ENCODE peak calls at places on chromosomes 12 and 14, in four cellular contexts. V is GM12878, R is K562, C is HL-60. Y is an unnamed sample.
A peak's percentile ranks its signal among the peaks of the same experiment; 100 is the strongest.

GRCh38 chr12:87127272-87127671 is 871.1 kb upstream of the MGAT4C start:
- DNase-seq in C (no peak), R (no peak), V (no peak), Y (no peak)

GRCh38 chr12:97944576-97944975 is 482.0 kb downstream of the RMST start:
- DNase-seq in C (no peak), V (no peak), R (no peak), Y (no peak)

GRCh38 chr14:73640796-73641195 is 4.0 kb upstream of the DNAL1 start:
- DNase-seq in V (no peak), R (no peak), C (no peak), Y (no peak)

GRCh38 chr12:5073838-5074237 is 30.2 kb downstream of the KCNA5 start:
- DNase-seq in V (no peak), C (no peak), R (no peak), Y (no peak)

GRCh38 chr12:17976202-17976601 is 113.8 kb downstream of the RERGL start:
- DNase-seq in C (no peak), R (no peak), V (no peak), Y (no peak)

GRCh38 chr12:10190558-10191388 is 11.9 kb downstream of the TMEM52B start:
- DNase-seq in C (peak; percentile 76), V (no peak), R (peak; percentile 34), Y (peak; percentile 47)

GRCh38 chr14:105350450-105351244 is 36.1 kb downstream of the PACS2 start:
- DNase-seq in C (no peak), V (no peak), R (no peak), Y (no peak)

GRCh38 chr12:113204806-113205205 is 16.5 kb upstream of the TPCN1 start:
- DNase-seq in C (no peak), V (no peak), R (no peak), Y (no peak)

GRCh38 chr12:57887631-57888406 is 41.3 kb upstream of the CTDSP2 start:
- DNase-seq in R (peak; percentile 39), C (no peak), V (no peak), Y (no peak)

GRCh38 chr12:111769599-111769998 is 2.9 kb downstream of the ALDH2 start:
- DNase-seq in C (no peak), R (no peak), V (no peak), Y (no peak)

GRCh38 chr14:105944632-105945610 is 418.5 kb downstream of the TMEM121 start:
- DNase-seq in R (peak; percentile 66), V (no peak), C (peak; percentile 57), Y (no peak)

GRCh38 chr12:114443607-114444421 is 37.9 kb upstream of the TBX5 start:
- DNase-seq in R (no peak), V (no peak), C (no peak), Y (no peak)

GRCh38 chr14:74491952-74492351 is 1.2 kb downstream of the NPC2 start:
- DNase-seq in R (no peak), V (no peak), C (no peak), Y (no peak)

GRCh38 chr14:54784657-54785056 is 118.0 kb downstream of the GCH1 start:
- DNase-seq in C (no peak), V (no peak), R (no peak), Y (no peak)

GRCh38 chr12:24742378-24742777 is 206.5 kb downstream of the BCAT1 start:
- DNase-seq in C (peak; percentile 71), R (no peak), V (peak; percentile 45), Y (peak; percentile 25)

GRCh38 chr12:7091660-7092228 is 501 bp downstream of the C1R start:
- DNase-seq in V (no peak), C (no peak), R (no peak), Y (peak; percentile 18)
- TF ChIP-seq SPI1 in V (no peak), C (no peak), R (no peak), Y (no peak)

GRCh38 chr12:52691765-52692150 is 11.6 kb upstream of the KRT1 start:
- DNase-seq in C (no peak), R (no peak), V (no peak), Y (no peak)

GRCh38 chr12:52693261-52693660 is 10.1 kb downstream of the KRT77 start:
- DNase-seq in R (no peak), C (no peak), V (no peak), Y (no peak)

GRCh38 chr12:52691076-52691764 is 11.0 kb upstream of the KRT1 start:
- DNase-seq in V (no peak), R (peak; percentile 22), C (no peak), Y (no peak)

GRCh38 chr12:52690351-52691075 is 10.3 kb upstream of the KRT1 start:
- DNase-seq in C (no peak), R (no peak), V (no peak), Y (no peak)

GRCh38 chr12:52692253-52692652 is 11.1 kb downstream of the KRT77 start:
- DNase-seq in V (no peak), R (peak; percentile 49), C (no peak), Y (no peak)
- TF ChIP-seq SPI1 in V (no peak), R (no peak), C (no peak), Y (no peak)

GRCh38 chr12:93913845-93914244 is 234.5 kb upstream of the PLXNC1 start:
- DNase-seq in V (no peak), C (no peak), R (no peak), Y (no peak)
- TF ChIP-seq SPI1 in V (no peak), C (no peak), R (no peak), Y (no peak)

DNA sequence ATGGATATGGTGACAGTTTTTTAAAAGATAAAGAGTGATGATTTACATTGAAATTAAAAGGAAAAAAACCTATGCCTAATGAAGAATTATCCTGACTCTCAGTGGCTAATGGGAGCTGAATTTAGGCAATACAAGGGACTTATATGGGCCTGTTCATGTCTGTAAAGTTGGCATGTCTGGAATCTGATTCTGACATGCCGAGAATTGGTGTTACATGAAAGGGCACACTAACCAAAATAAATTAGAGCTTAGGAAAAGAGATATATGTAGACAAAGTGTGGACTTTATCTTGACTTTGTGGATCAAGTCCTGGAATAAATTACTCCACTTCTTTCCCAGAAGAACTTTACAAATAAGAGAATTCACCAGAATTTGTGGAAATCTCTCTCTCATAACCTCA is 1.1 kb downstream of the TDG start:
- DNase-seq in V (no peak), R (no peak), C (no peak), Y (no peak)
- TF ChIP-seq SPI1 in V (no peak), R (no peak), C (no peak), Y (no peak)

DNA sequence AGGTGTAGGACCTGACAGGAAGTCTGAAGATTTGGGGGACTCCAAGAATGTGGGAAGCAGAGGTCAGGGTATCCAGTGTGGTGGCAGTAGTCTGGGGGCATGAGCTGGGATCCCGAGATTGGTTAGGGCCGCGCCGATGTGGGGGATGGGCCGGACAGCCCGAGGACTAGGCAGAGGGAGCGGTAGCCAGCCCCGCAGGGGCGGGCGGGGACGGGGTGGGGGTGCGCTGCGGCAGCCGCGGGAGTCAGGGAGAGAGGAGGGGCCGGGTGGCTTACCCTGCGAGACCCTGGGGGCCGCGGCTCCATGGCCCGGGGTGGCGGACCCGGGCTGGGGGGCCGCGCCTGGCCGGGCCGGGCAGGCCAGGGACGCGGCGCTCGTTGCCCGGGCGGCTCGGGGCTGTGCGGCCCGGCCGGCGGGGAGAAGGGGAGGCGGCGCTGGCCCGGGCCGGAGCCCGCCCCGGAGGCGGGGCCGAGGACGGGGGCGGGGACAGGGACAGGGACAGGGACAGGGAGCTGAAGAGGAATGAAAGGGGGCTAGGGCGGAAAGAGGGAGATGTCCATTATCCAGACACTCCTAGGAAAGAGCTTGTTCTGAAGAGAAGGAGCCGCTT is 5.6 kb downstream of the ZNF385A start:
- DNase-seq in V (no peak), R (peak; percentile 86), C (no peak), Y (no peak)
- TF ChIP-seq SPI1 in V (no peak), R (no peak), C (no peak), Y (no peak)

GRCh38 chr14:40221428-40221827 is 789.2 kb upstream of the FBXO33 start:
- DNase-seq in C (no peak), V (no peak), R (no peak), Y (no peak)
- TF ChIP-seq SPI1 in C (no peak), V (no peak), R (no peak), Y (no peak)

Y was measured in GM12891.